ENCODE peak calls at places on chromosomes 13 and 19, in ten cellular contexts. A, D, O, Y, X, W, F, P, U and K are unnamed samples.

GRCh38 chr13:39417643-39418042 is 185.3 kb downstream of the LHFPL6 start:
- DNase-seq in P (peak; percentile 77), F (no peak), U (no peak), O (no peak), Y (no peak), A (no peak), W (no peak), D (no peak), X (no peak), K (no peak)

GRCh38 chr13:114067381-114067885 is 65.0 kb downstream of the RASA3 start:
- DNase-seq in Y (no peak), U (no peak), W (peak; percentile 31), D (no peak), X (no peak), F (peak; percentile 4), P (peak; percentile 60), O (no peak), A (no peak), K (peak; percentile 95)

GRCh38 chr13:93244918-93245280 is 18.3 kb downstream of the GPC6 start:
- DNase-seq in A (no peak), F (no peak), Y (no peak), P (peak; percentile 41), D (no peak), U (no peak), X (no peak), W (no peak), O (no peak), K (no peak)

GRCh38 chr19:30883071-30883470 is 466.2 kb downstream of the TSHZ3 start:
- DNase-seq in O (no peak), X (no peak), U (no peak), D (no peak), P (no peak), W (no peak), F (no peak), Y (no peak), A (no peak), K (no peak)

GRCh38 chr19:46821512-46822359 is 28.9 kb downstream of the AP2S1 start:
- DNase-seq in D (no peak), A (no peak), F (no peak), P (no peak), W (peak; percentile 76), X (no peak), U (no peak), O (no peak), Y (no peak), K (peak; percentile 43)

GRCh38 chr19:41367848-41368301 is 3.9 kb upstream of the B9D2 start:
- DNase-seq in Y (no peak), O (no peak), W (no peak), F (no peak), X (no peak), D (peak; percentile 81), U (no peak), A (no peak), P (peak; percentile 93), K (no peak)

GRCh38 chr13:50911051-50911690 is 1.6 kb downstream of the RNASEH2B start:
- DNase-seq in W (no peak), P (no peak), A (no peak), U (no peak), X (no peak), Y (no peak), O (no peak), D (no peak), F (no peak), K (no peak)

GRCh38 chr19:40960780-40961179 is 30.3 kb upstream of the CYP2B6 start:
- DNase-seq in D (no peak), O (no peak), A (no peak), X (no peak), Y (no peak), F (no peak), P (no peak), U (no peak), W (no peak), K (no peak)

GRCh38 chr19:50330365-50331078 is 1.3 kb upstream of the KCNC3 start:
- DNase-seq in Y (peak; percentile 84), X (peak; percentile 81), F (peak; percentile 84), P (no peak), W (peak; percentile 87), U (peak; percentile 83), O (peak; percentile 78), D (no peak), A (peak; percentile 90), K (no peak)

GRCh38 chr13:91313581-91313980 is 33.9 kb upstream of the MIR17HG start:
- DNase-seq in F (no peak), D (no peak), X (no peak), O (no peak), A (no peak), U (no peak), P (no peak), W (no peak), Y (no peak), K (no peak)

GRCh38 chr13:96661612-96662011 is 332.7 kb downstream of the OXGR1 start:
- DNase-seq in Y (no peak), W (no peak), U (no peak), X (no peak), A (no peak), F (no peak), P (no peak), O (no peak), D (no peak), K (no peak)

GRCh38 chr19:50556236-50557008 is 11.8 kb downstream of the LRRC4B start:
- DNase-seq in W (peak; percentile 74), X (no peak), U (peak; percentile 74), P (peak; percentile 45), F (peak; percentile 92), Y (peak; percentile 52), D (peak; percentile 16), A (peak; percentile 65), O (peak; percentile 78), K (no peak)

GRCh38 chr13:29887030-29887557 is 36.7 kb upstream of the UBL3 start:
- DNase-seq in F (no peak), U (no peak), Y (no peak), X (no peak), D (no peak), W (no peak), P (no peak), O (no peak), A (no peak), K (no peak)

GRCh38 chr19:49142866-49143335 is 12.3 kb downstream of the HRC start:
- DNase-seq in P (peak; percentile 90), X (peak; percentile 92), U (peak; percentile 86), A (peak; percentile 92), O (peak; percentile 93), Y (peak; percentile 89), F (peak; percentile 90), W (peak; percentile 90), D (peak; percentile 69), K (no peak)
- H3K4me3 ChIP-seq in P (peak overlapping the region; percentile 71), X (peak overlapping the region; percentile 54), U (peak overlapping the region; percentile 67), A (peak overlapping the region; percentile 50), O (peak overlapping the region; percentile 57), Y (peak overlapping the region; percentile 11), F (peak overlapping the region; percentile 46), W (no peak overlapping the region), D (peak overlapping the region; percentile 92), K (peak overlapping the region; percentile 35)

DNA sequence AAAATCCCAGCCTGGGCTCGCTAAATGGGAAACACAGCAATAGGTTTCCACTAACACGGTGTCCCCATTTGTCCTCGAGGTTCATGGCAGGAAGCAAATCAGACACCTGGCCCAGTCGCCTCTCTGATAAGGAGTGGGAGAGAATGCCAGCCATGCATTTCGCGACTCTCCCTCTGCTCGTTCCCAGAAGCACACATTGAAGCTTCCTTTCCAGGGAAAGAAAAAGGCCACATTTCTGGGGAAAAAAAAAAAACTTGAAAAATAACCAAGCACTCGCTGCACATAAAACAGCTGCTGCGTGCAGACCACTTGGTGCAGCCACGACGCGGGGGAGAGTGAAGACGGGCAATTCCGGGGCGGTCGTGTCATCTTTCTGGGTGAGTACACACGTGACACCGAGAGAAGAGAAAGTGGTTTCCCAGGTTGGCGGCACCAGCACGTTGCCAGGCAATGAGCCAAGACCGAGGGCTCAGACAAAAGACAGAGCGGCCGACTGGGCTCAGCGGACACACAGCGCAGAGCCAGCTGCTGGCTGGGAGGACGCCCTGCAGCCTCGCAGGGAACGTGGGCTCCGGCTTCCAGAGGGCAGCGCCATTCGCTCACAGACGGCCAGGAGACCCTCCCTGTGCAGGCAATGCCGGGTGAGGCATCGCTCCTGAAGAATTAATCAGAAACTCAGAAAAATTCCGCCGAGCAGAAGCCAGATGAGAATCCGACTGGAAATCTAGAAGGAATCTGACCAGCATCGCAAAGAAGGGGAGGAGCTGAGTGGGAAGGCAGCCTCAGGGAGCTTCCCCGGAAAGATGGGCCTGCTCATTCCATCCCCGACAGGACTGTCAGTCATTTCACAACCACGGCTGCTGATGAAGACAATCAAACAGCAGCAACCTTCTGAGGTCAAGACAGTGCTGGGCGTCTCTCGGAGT is 83.2 kb upstream of the IRS2 start:
- DNase-seq in A (peak; percentile 69), F (no peak), Y (peak; percentile 66), D (peak; percentile 20), P (peak; percentile 50), X (peak; percentile 84), W (peak; percentile 82), O (peak; percentile 88), U (peak; percentile 79), K (no peak)
- TF ChIP-seq CTCF in A (no peak), F (no peak), Y (no peak), D (peak; percentile 39), P (peak; percentile 34), X (no peak), W (no peak), O (no peak), U (no peak), K (no peak)

GRCh38 chr19:13015361-13016231 is 20.3 kb downstream of the NFIX start:
- DNase-seq in O (no peak), D (no peak), P (no peak), W (no peak), U (no peak), F (no peak), Y (no peak), X (no peak), A (no peak), K (no peak)

GRCh38 chr19:13014921-13015280 is 19.6 kb downstream of the NFIX start:
- DNase-seq in P (no peak), O (no peak), D (no peak), A (no peak), Y (no peak), F (no peak), U (no peak), X (no peak), W (no peak), K (no peak)

GRCh38 chr19:13017306-13018036 is 22.2 kb downstream of the NFIX start:
- DNase-seq in D (no peak), W (no peak), A (no peak), Y (no peak), O (no peak), X (no peak), P (no peak), U (no peak), F (no peak), K (no peak)

GRCh38 chr19:13016628-13017305 is 21.5 kb downstream of the NFIX start:
- DNase-seq in P (no peak), A (no peak), X (no peak), W (no peak), O (no peak), F (no peak), D (no peak), Y (no peak), U (no peak), K (no peak)

GRCh38 chr19:13016245-13016627 is 21.0 kb downstream of the NFIX start:
- DNase-seq in U (no peak), Y (no peak), F (no peak), P (no peak), O (no peak), X (no peak), A (no peak), D (no peak), W (no peak), K (no peak)
- H3K4me3 ChIP-seq in U (peak overlapping the region; percentile 57), Y (no peak overlapping the region), F (no peak overlapping the region), P (no peak overlapping the region), O (peak overlapping the region; percentile 40), X (peak overlapping the region; percentile 37), A (no peak overlapping the region), D (no peak overlapping the region), W (no peak overlapping the region), K (no peak overlapping the region)

GRCh38 chr19:19315444-19315843 is 4.9 kb downstream of the SUGP1 start:
- DNase-seq in A (no peak), D (no peak), X (no peak), Y (no peak), O (no peak), F (no peak), W (no peak), U (no peak), P (no peak), K (no peak)
- TF ChIP-seq CTCF in A (no peak), D (no peak), X (no peak), Y (no peak), O (no peak), F (no peak), W (no peak), U (no peak), P (peak; percentile 5), K (no peak)